ENCODE peak calls at places on chromosomes 2 and 18, in seven cellular contexts. L is AML-193, D is NCI-H1417 treated with DMSO at 0.1 percent for 48 hours, K is Calu3, J is Peyer's patch, X is neural crest cell, R is T-helper 17 cell. E is an unnamed sample.

GRCh38 chr2:120394764-120395163 is 48.8 kb downstream of the INHBB start:
- DNase-seq in L (no peak), D (no peak), K (no peak), J (no peak), X (no peak), R (no peak), E (no peak)

GRCh38 chr18:78986018-78986481 is 6.4 kb downstream of the SALL3 start:
- DNase-seq in L (no peak), D (peak; percentile 85), K (peak; percentile 14), J (no peak), X (peak; percentile 52), R (no peak), E (no peak)

GRCh38 chr18:72675394-72675793 is 131.3 kb upstream of the CBLN2 start:
- DNase-seq in L (no peak), D (no peak), K (no peak), J (no peak), X (no peak), R (no peak), E (no peak)

GRCh38 chr2:239824051-239824694 is 201.0 kb downstream of the NDUFA10 start:
- DNase-seq in L (no peak), D (no peak), K (peak; percentile 59), J (peak; percentile 9), X (no peak), R (no peak), E (no peak)

GRCh38 chr2:193556766-193557470 is 1362.2 kb upstream of the TMEFF2 start:
- DNase-seq in L (no peak), D (no peak), K (no peak), J (no peak), X (no peak), R (no peak), E (no peak)

GRCh38 chr2:135667045-135667444 is 74.6 kb upstream of the UBXN4 start:
- DNase-seq in L (no peak), D (no peak), K (no peak), J (no peak), X (no peak), R (no peak), E (no peak)

GRCh38 chr2:188902906-188903305 is 71.3 kb upstream of the COL3A1 start:
- DNase-seq in L (no peak), D (no peak), K (no peak), J (no peak), X (no peak), R (no peak), E (peak; percentile 23)

GRCh38 chr18:30403278-30403677 is 639.3 kb downstream of the DSC3 start:
- DNase-seq in L (no peak), D (no peak), K (no peak), J (no peak), X (no peak), R (no peak), E (no peak)

GRCh38 chr2:6791682-6792081 is 74.0 kb downstream of the CMPK2 start:
- DNase-seq in L (peak; percentile 0), D (no peak), K (no peak), J (no peak), X (no peak), R (no peak), E (no peak)

GRCh38 chr18:2293109-2293839 is 278.0 kb downstream of the METTL4 start:
- DNase-seq in L (no peak), D (no peak), K (no peak), J (no peak), X (no peak), R (no peak), E (no peak)

GRCh38 chr2:216519154-216519762 is 20.6 kb downstream of the RPL37A start:
- DNase-seq in L (peak; percentile 49), D (peak; percentile 70), K (peak; percentile 76), J (peak; percentile 35), X (peak; percentile 64), R (no peak), E (peak; percentile 75)

GRCh38 chr18:63098014-63098981 is 221.3 kb downstream of the BCL2 start:
- DNase-seq in L (peak; percentile 84), D (no peak), K (no peak), J (peak; percentile 62), X (no peak), R (no peak), E (no peak)

GRCh38 chr2:225600865-225601264 is 201.4 kb downstream of the NYAP2 start:
- DNase-seq in L (no peak), D (no peak), K (no peak), J (no peak), X (no peak), R (no peak), E (no peak)

GRCh38 chr18:57436193-57436964 is 1.2 kb downstream of the ONECUT2 start:
- DNase-seq in L (no peak), D (no peak), K (peak; percentile 29), J (no peak), X (no peak), R (no peak), E (no peak)

GRCh38 chr2:108917078-108917440 is 72.0 kb downstream of the EDAR start:
- DNase-seq in L (no peak), D (no peak), K (no peak), J (no peak), X (no peak), R (no peak), E (peak; percentile 13)

GRCh38 chr2:128489580-128490273 is 171.1 kb upstream of the HS6ST1 start:
- DNase-seq in L (no peak), D (no peak), K (peak; percentile 74), J (peak; percentile 9), X (no peak), R (no peak), E (no peak)

GRCh38 chr2:217331577-217332139 is 471.8 kb upstream of the TNP1 start:
- DNase-seq in L (no peak), D (no peak), K (peak; percentile 83), J (no peak), X (no peak), R (no peak), E (peak; percentile 70)

GRCh38 chr2:36780231-36780808 is 83.8 kb downstream of the VIT start:
- DNase-seq in L (peak; percentile 58), D (peak; percentile 5), K (peak; percentile 25), J (no peak), X (no peak), R (no peak), E (peak; percentile 38)

GRCh38 chr2:113133696-113134558 is 6.5 kb downstream of the IL1RN start:
- DNase-seq in L (no peak), D (no peak), K (no peak), J (no peak), X (no peak), R (no peak), E (no peak)

GRCh38 chr18:6627621-6628020 is 101.9 kb upstream of the ARHGAP28 start:
- DNase-seq in L (no peak), D (no peak), K (no peak), J (no peak), X (no peak), R (no peak), E (no peak)

GRCh38 chr2:16665746-16666452 is at the start of gene CYRIA:
- DNase-seq in L (no peak), D (no peak), K (peak; percentile 43), J (peak; percentile 75), X (peak; percentile 50), R (peak; percentile 34), E (no peak)

GRCh38 chr2:158624961-158625360 is 168.2 kb downstream of the PKP4 start:
- DNase-seq in L (no peak), D (no peak), K (no peak), J (no peak), X (no peak), R (no peak), E (no peak)

GRCh38 chr2:156129227-156129626 is 203.3 kb downstream of the NR4A2 start:
- DNase-seq in L (no peak), D (no peak), K (no peak), J (no peak), X (no peak), R (no peak), E (no peak)

GRCh38 chr18:37006742-37007141 is 177.8 kb downstream of the KIAA1328 start:
- DNase-seq in L (no peak), D (no peak), K (no peak), J (no peak), X (no peak), R (no peak), E (no peak)

GRCh38 chr18:38256366-38256765 is 690.8 kb upstream of the CELF4 start:
- DNase-seq in L (no peak), D (no peak), K (no peak), J (no peak), X (no peak), R (no peak), E (no peak)

GRCh38 chr2:149410701-149411484 is 80.5 kb downstream of the LYPD6 start:
- DNase-seq in L (no peak), D (no peak), K (no peak), J (no peak), X (no peak), R (no peak), E (peak; percentile 74)

GRCh38 chr2:215845839-215846586 is 167.3 kb downstream of the MREG start:
- DNase-seq in L (no peak), D (no peak), K (no peak), J (no peak), X (no peak), R (no peak), E (no peak)

GRCh38 chr2:141381946-141382345 is 748.9 kb downstream of the LRP1B start:
- DNase-seq in L (no peak), D (no peak), K (no peak), J (no peak), X (no peak), R (no peak), E (no peak)

GRCh38 chr2:139835101-139835500 is 1054.9 kb upstream of the NXPH2 start:
- DNase-seq in L (no peak), D (no peak), K (no peak), J (no peak), X (no peak), R (no peak), E (no peak)

GRCh38 chr2:98504386-98505109 is 59.9 kb downstream of the INPP4A start:
- DNase-seq in L (no peak), D (no peak), K (no peak), J (no peak), X (no peak), R (no peak), E (no peak)

GRCh38 chr2:15890936-15891905 is 49.1 kb upstream of the MYCN start:
- DNase-seq in L (no peak), D (no peak), K (peak; percentile 70), J (no peak), X (no peak), R (no peak), E (no peak)

E was measured in AG04450.